ENCODE peak calls at places on chromosome 21, in six cellular contexts. K, B, Y, S, U and I are unnamed samples.
A peak's percentile ranks its signal among the peaks of the same experiment; 100 is the strongest.

GRCh38 chr21:34878940-34879339 is 170.2 kb downstream of the RUNX1 start:
- DNase-seq in K (no peak), B (no peak), Y (no peak), S (no peak), U (no peak), I (no peak)

GRCh38 chr21:41219498-41220207 is 51.7 kb downstream of the BACE2 start:
- DNase-seq in K (no peak), B (no peak), Y (no peak), S (no peak), U (no peak), I (no peak)

GRCh38 chr21:27104749-27105439 is 138.0 kb upstream of the ADAMTS5 start:
- DNase-seq in K (no peak), B (no peak), Y (no peak), S (no peak), U (no peak), I (no peak)

GRCh38 chr21:40386301-40386911 is 460.6 kb downstream of the DSCAM start:
- DNase-seq in K (peak; percentile 34), B (no peak), Y (peak; percentile 14), S (peak; percentile 70), U (no peak), I (peak; percentile 55)

GRCh38 chr21:46001821-46002681 is 20.5 kb downstream of the COL6A1 start:
- DNase-seq in K (no peak), B (peak; percentile 69), Y (no peak), S (peak; percentile 23), U (peak; percentile 26), I (no peak)

GRCh38 chr21:29499734-29500343 is 201.1 kb downstream of the BACH1 start:
- DNase-seq in K (no peak), B (no peak), Y (peak; percentile 51), S (no peak), U (no peak), I (no peak)

GRCh38 chr21:25307489-25307888 is 299.8 kb downstream of the MRPL39 start:
- DNase-seq in K (no peak), B (no peak), Y (no peak), S (no peak), U (no peak), I (no peak)

GRCh38 chr21:41188476-41189146 is 20.7 kb downstream of the BACE2 start:
- DNase-seq in K (no peak), B (no peak), Y (no peak), S (no peak), U (no peak), I (no peak)

GRCh38 chr21:25515484-25516405 is 91.5 kb downstream of the MRPL39 start:
- DNase-seq in K (no peak), B (no peak), Y (no peak), S (no peak), U (no peak), I (no peak)

GRCh38 chr21:22965455-22966125 is 1967.4 kb downstream of the NCAM2 start:
- DNase-seq in K (no peak), B (no peak), Y (no peak), S (no peak), U (no peak), I (no peak)

GRCh38 chr21:44905016-44905724 is 15.5 kb downstream of the ITGB2 start:
- DNase-seq in K (no peak), B (no peak), Y (no peak), S (no peak), U (no peak), I (no peak)

GRCh38 chr21:44903689-44904088 is 17.0 kb downstream of the ITGB2 start:
- DNase-seq in K (no peak), B (no peak), Y (no peak), S (no peak), U (no peak), I (no peak)

GRCh38 chr21:44904141-44904923 is 16.4 kb downstream of the ITGB2 start:
- DNase-seq in K (no peak), B (no peak), Y (no peak), S (no peak), U (no peak), I (no peak)

GRCh38 chr21:44907225-44907965 is 13.3 kb downstream of the ITGB2 start:
- DNase-seq in K (no peak), B (peak; percentile 80), Y (no peak), S (no peak), U (no peak), I (no peak)

DNA sequence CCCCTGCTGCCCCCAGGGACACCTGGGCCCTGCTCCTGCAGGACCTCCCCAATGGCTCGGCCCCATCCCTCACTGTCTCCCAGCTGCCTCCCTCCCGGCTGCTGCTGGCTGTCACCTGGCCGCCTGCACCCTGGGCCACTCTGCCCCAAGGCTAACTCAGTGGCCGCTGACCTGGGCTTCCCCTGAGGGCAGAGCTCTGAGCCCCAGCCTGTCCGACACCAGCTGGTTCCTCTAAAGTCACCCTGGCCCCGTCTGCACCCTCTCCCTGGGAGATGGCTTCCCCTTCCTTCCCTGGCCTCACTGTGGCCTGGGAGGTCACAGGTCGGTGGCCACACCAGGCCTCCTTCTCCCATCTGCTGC is 15.0 kb downstream of the ITGB2 start:
- DNase-seq in K (no peak), B (no peak), Y (no peak), S (no peak), U (no peak), I (no peak)
- TF ChIP-seq EP300 in K (no peak), B (no peak), Y (no peak), S (no peak), U (no peak), I (no peak)

DNA sequence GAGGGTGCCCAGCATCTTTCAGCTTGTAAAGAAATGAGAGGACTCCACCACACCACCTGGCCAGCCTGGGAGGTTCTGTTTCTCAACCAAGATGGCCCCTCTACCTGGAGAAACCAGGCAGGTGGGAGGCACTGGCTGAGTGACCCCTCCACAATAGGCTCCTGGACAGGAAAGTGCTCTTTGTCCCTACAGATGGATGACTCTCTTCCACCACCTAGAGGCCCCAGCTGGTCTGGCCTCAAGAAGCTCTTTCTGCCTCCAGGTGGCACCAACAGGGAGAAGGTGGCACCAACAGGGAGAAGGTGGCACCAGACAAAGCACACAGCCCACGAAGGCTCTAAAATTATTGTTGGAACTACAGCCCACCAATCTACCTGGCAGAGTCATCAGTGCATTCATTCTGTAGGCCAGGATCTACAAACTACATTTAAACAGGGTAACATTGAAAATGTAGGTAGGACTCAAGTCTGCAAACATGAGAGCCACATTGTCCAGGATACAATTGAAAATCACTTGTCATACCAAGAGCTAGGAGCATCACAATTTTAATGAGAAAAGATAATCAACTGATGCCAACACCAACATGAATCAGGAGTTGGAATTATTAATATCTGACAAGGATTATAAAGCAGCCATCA is 14.4 kb downstream of the TMPRSS3 start:
- DNase-seq in K (peak; percentile 63), B (no peak), Y (peak; percentile 61), S (peak; percentile 65), U (no peak), I (no peak)
- TF ChIP-seq CTCF in K (peak; percentile 92), B (no peak), Y (peak; percentile 59), S (peak; percentile 52), U (no peak), I (no peak)

GRCh38 chr21:28266061-28266460 is 726.6 kb downstream of the LTN1 start:
- DNase-seq in K (no peak), B (no peak), Y (no peak), S (no peak), U (no peak), I (no peak)

GRCh38 chr21:28267449-28267848 is 725.2 kb downstream of the LTN1 start:
- DNase-seq in K (no peak), B (no peak), Y (no peak), S (no peak), U (no peak), I (no peak)

GRCh38 chr21:28272272-28272992 is 720.2 kb downstream of the LTN1 start:
- DNase-seq in K (no peak), B (no peak), Y (no peak), S (no peak), U (no peak), I (no peak)

GRCh38 chr21:28269173-28269572 is 723.5 kb downstream of the LTN1 start:
- DNase-seq in K (no peak), B (no peak), Y (no peak), S (no peak), U (no peak), I (no peak)

DNA sequence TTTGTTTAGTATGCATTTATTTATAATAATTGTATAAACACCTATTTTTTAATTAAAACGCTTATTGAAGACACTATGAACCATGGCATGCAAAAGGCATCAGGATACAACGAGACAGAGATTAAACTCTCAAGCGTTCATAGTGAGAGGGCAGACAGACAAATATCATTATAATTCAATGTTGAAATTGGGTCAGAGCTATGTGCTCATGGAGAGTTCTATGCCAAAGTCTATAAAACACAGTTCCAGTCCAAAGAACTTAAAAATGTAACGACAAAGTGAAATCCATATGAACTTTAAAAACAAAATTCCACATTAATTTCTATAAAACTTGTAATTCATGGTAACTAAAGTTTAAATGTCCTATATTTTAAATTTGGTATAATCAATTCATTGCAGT is 724.0 kb downstream of the LTN1 start:
- DNase-seq in K (no peak), B (no peak), Y (no peak), S (no peak), U (no peak), I (no peak)
- TF ChIP-seq EP300 in K (no peak), B (no peak), Y (no peak), S (no peak), U (no peak), I (no peak)

GRCh38 chr21:42514883-42515228 is 1.2 kb downstream of the SLC37A1 start:
- DNase-seq in K (no peak), B (no peak), Y (no peak), S (no peak), U (no peak), I (no peak)

GRCh38 chr21:42512346-42513034 is 1.2 kb upstream of the SLC37A1 start:
- DNase-seq in K (no peak), B (peak; percentile 59), Y (no peak), S (no peak), U (no peak), I (no peak)

GRCh38 chr21:42513985-42514882 is 582 bp downstream of the SLC37A1 start:
- DNase-seq in K (peak; percentile 74), B (peak; percentile 72), Y (peak; percentile 21), S (peak; percentile 76), U (no peak), I (peak; percentile 77)

GRCh38 chr21:42515708-42516502 is 2.3 kb downstream of the SLC37A1 start:
- DNase-seq in K (peak; percentile 60), B (peak; percentile 48), Y (no peak), S (no peak), U (no peak), I (no peak)

GRCh38 chr21:42513151-42513984 is at the start of gene SLC37A1:
- DNase-seq in K (no peak), B (peak; percentile 61), Y (peak; percentile 6), S (peak; percentile 64), U (peak; percentile 32), I (no peak)
- TF ChIP-seq CTCF in K (no peak), B (no peak), Y (peak; percentile 36), S (no peak), U (no peak), I (no peak)

DNA sequence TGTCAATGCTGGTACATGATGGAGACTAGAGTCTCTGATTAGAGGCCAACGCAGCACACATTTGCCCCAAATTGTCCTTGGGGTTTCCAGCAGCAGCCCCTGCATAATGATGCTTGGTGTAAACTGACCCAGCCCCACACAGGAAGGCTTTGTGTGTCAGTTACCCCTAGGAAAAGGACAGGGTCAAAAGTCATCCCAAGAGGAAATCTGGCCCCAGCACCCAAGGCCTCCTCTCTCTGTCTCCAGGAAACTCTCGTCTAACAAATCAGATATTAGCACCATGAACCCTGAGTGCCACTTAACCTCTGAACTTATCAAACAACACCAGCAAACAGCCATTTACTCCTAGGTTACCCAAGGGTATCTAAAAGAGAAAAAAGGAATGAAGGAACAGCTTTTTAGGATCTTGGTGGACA is 84.5 kb downstream of the PSMG1 start:
- DNase-seq in K (no peak), B (no peak), Y (no peak), S (no peak), U (no peak), I (no peak)
- TF ChIP-seq EP300 in K (no peak), B (no peak), Y (no peak), S (no peak), U (no peak), I (no peak)